ENCODE peak calls at places on chromosomes 1 and 21, in four cellular contexts. M is IMR-90, X is mesendoderm, I is H1. D is an unnamed sample.

GRCh38 chr1:223211323-223211985 is 68.4 kb upstream of the TLR5 start:
- DNase-seq in M (no peak), X (no peak), I (no peak), D (no peak)

GRCh38 chr1:207841907-207842306 is 69.0 kb downstream of the CD34 start:
- DNase-seq in M (no peak), X (no peak), I (no peak), D (no peak)

GRCh38 chr21:37087188-37087587 is 14.1 kb downstream of the TTC3 start:
- DNase-seq in M (peak; percentile 82), X (peak; percentile 8), I (no peak), D (no peak)

GRCh38 chr21:33230518-33231324 is 983 bp downstream of the IFNAR2 start:
- DNase-seq in M (peak; percentile 75), X (peak; percentile 59), I (no peak), D (peak; percentile 73)

GRCh38 chr21:36854391-36854790 is 112.1 kb downstream of the HLCS start:
- DNase-seq in M (peak; percentile 34), X (peak; percentile 80), I (peak; percentile 81), D (peak; percentile 66)

GRCh38 chr1:30745156-30745833 is 12.3 kb downstream of the LAPTM5 start:
- DNase-seq in M (no peak), X (no peak), I (no peak), D (no peak)

GRCh38 chr1:47189844-47190562 is at the start of gene PDZK1IP1:
- DNase-seq in M (peak; percentile 67), X (peak; percentile 53), I (peak; percentile 54), D (peak; percentile 47)

GRCh38 chr21:42381347-42381984 is 14.4 kb downstream of the TMPRSS3 start:
- DNase-seq in M (peak; percentile 46), X (peak; percentile 77), I (no peak), D (peak; percentile 76)

GRCh38 chr1:90402893-90403849 is 313.9 kb downstream of the BARHL2 start:
- DNase-seq in M (peak; percentile 95), X (peak; percentile 90), I (no peak), D (peak; percentile 47)

GRCh38 chr1:214503553-214503952 is 47.8 kb downstream of the PTPN14 start:
- DNase-seq in M (peak; percentile 54), X (no peak), I (no peak), D (no peak)

GRCh38 chr1:231670755-231671154 is 44.2 kb downstream of the DISC1 start:
- DNase-seq in M (no peak), X (no peak), I (no peak), D (no peak)
- H4K5ac ChIP-seq in M (no peak overlapping the region), X (no peak overlapping the region), I (no peak overlapping the region), D (no peak overlapping the region)

GRCh38 chr1:109290998-109291397 is 8.1 kb upstream of the PSRC1 start:
- DNase-seq in M (no peak), X (no peak), I (no peak), D (no peak)

GRCh38 chr1:109295712-109296415 is 10.9 kb downstream of the MYBPHL start:
- DNase-seq in M (no peak), X (no peak), I (no peak), D (peak; percentile 56)

GRCh38 chr1:109294481-109294880 is 11.5 kb upstream of the PSRC1 start:
- DNase-seq in M (no peak), X (no peak), I (no peak), D (no peak)

GRCh38 chr1:109290137-109290536 is 7.2 kb upstream of the PSRC1 start:
- DNase-seq in M (no peak), X (no peak), I (no peak), D (no peak)

GRCh38 chr1:109293026-109293425 is 10.1 kb upstream of the PSRC1 start:
- DNase-seq in M (no peak), X (no peak), I (no peak), D (no peak)
- H4K5ac ChIP-seq in M (no peak overlapping the region), X (no peak overlapping the region), I (no peak overlapping the region), D (no peak overlapping the region)

GRCh38 chr1:114627107-114627506 is 42.7 kb downstream of the DENND2C start:
- DNase-seq in M (no peak), X (no peak), I (no peak), D (no peak)

DNA sequence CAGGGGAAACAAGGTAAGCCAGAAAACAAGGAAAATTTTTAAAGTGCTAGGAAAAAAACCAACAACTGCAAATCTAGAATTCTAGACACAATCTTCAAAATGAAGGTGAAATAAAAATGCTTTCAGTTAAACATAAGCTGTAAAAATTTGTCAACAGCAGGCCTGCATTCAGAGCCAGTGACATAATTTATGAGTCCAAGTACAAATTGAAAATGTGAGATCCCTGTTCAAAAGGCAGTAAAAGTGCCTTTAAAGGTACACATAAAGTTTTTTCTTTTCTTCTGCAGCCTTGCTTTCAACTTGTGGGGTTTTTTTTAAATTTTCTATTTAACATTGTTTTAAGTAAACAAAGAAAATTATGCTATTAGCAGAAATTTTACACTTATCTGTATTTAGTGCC is 37.4 kb downstream of the DENND2C start:
- DNase-seq in M (no peak), X (no peak), I (no peak), D (no peak)
- H4K5ac ChIP-seq in M (no peak overlapping the region), X (no peak overlapping the region), I (no peak overlapping the region), D (no peak overlapping the region)

GRCh38 chr1:5140136-5140535 is 485.7 kb downstream of the AJAP1 start:
- DNase-seq in M (no peak), X (no peak), I (no peak), D (no peak)
- H4K5ac ChIP-seq in M (no peak overlapping the region), X (no peak overlapping the region), I (no peak overlapping the region), D (no peak overlapping the region)

GRCh38 chr1:41500781-41501518 is 16.5 kb upstream of the EDN2 start:
- DNase-seq in M (no peak), X (peak; percentile 98), I (no peak), D (no peak)
- H4K5ac ChIP-seq in M (no peak overlapping the region), X (no peak overlapping the region), I (no peak overlapping the region), D (no peak overlapping the region)

DNA sequence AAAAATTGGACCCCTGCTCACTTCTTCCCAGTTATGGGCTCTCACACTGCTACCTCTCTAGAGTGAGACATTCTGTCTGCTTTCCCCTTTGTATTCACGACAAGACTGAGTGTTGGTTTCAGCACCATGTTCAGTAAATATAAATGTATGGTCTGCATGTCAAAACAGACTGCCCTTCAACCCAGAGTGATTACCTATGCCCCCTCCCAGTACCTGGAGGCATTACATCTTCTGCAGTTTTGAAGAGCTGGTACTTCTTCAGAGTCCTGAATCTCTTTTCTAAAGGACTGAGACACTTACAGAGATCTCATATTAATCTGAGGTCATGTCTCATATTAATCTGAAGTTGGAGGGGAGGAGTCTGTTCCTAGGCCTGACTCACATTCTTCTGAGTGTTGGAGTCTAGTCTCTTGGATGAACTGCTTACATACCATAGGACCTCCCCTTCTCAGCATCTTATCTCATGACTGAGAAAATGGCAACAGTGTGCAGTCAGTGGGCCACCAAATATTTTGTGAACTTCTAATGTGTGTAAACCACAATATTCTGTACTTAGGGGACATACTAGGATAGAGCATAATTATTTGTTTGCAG is 80.3 kb downstream of the RGL1 start:
- DNase-seq in M (peak; percentile 44), X (no peak), I (no peak), D (no peak)
- H4K5ac ChIP-seq in M (no peak overlapping the region), X (no peak overlapping the region), I (no peak overlapping the region), D (no peak overlapping the region)

GRCh38 chr1:190835658-190836057 is 358.0 kb upstream of the BRINP3 start:
- DNase-seq in M (no peak), X (peak; percentile 0), I (no peak), D (no peak)
- H4K5ac ChIP-seq in M (no peak overlapping the region), X (no peak overlapping the region), I (no peak overlapping the region), D (no peak overlapping the region)